ENCODE peak calls at places on chromosomes 6 and 20, in eight cellular contexts. C, H, M, S, X, R, G and E are unnamed samples.

GRCh38 chr6:117605169-117605826 is 3.0 kb upstream of the GOPC start:
- DNase-seq in R (no peak), G (peak), C (no peak), S (peak), X (peak), M (peak), H (peak), E (peak)

GRCh38 chr6:36627801-36628246 is 33.7 kb downstream of the SRSF3 start:
- DNase-seq in H (no peak), M (no peak), R (no peak), S (peak), G (no peak), C (no peak), X (no peak), E (no peak)

GRCh38 chr6:105991561-105992314 is 94.4 kb upstream of the PRDM1 start:
- DNase-seq in C (no peak), H (peak), R (no peak), M (no peak), X (no peak), S (no peak), G (peak), E (no peak)

GRCh38 chr6:157557541-157557940 is 176.6 kb downstream of the ZDHHC14 start:
- DNase-seq in X (no peak), C (no peak), R (no peak), H (peak), M (no peak), G (no peak), S (no peak), E (no peak)

GRCh38 chr6:2857580-2858337 is 16.1 kb upstream of the SERPINB1 start:
- DNase-seq in C (no peak), M (no peak), X (no peak), R (peak), H (peak), G (no peak), S (peak), E (peak)

GRCh38 chr6:352896-353470 is 38.6 kb upstream of the IRF4 start:
- DNase-seq in X (no peak), S (no peak), M (no peak), R (no peak), C (no peak), H (no peak), G (no peak), E (no peak)

GRCh38 chr6:154500769-154501171 is 9.7 kb downstream of the CNKSR3 start:
- DNase-seq in C (no peak), H (no peak), X (no peak), G (peak), S (no peak), R (no peak), M (no peak), E (no peak)

GRCh38 chr20:39298116-39298515 is 336.0 kb downstream of the DHX35 start:
- DNase-seq in S (no peak), H (no peak), G (no peak), C (no peak), M (no peak), R (no peak), X (no peak), E (no peak)

GRCh38 chr20:4141616-4142240 is 126.4 kb upstream of the RNF24 start:
- DNase-seq in X (no peak), C (no peak), M (no peak), S (no peak), G (no peak), H (no peak), R (no peak), E (no peak)

GRCh38 chr6:165820407-165820806 is 157.4 kb upstream of the PDE10A start:
- DNase-seq in H (no peak), M (no peak), X (no peak), G (no peak), S (no peak), C (no peak), R (no peak), E (no peak)

GRCh38 chr6:144434308-144434990 is 149.3 kb downstream of the UTRN start:
- DNase-seq in H (no peak), M (no peak), R (no peak), G (no peak), C (no peak), S (peak), X (no peak), E (peak)

GRCh38 chr20:8428988-8429387 is 296.9 kb downstream of the PLCB1 start:
- DNase-seq in R (no peak), H (no peak), C (no peak), X (no peak), S (no peak), G (no peak), M (no peak), E (no peak)